ENCODE peak calls at places on chromosomes 6 and 20, in eight cellular contexts. N is activated T-cell treated with anti-CD3 and anti-CD28 coated beads, Interleukin-2, amount 50 U/mL, for 72 hours; L is tibial artery; A is NCI-H1105; G is fibroblast of the aortic adventitia; T is hypothalamus; C is testis; Z is activated CD4-positive, CD25-positive, alpha-beta regulatory T cell. H is an unnamed sample.
A peak's percentile ranks its signal among the peaks of the same experiment; 100 is the strongest.

GRCh38 chr6:13508711-13509705 is 21.6 kb upstream of the GFOD1 start:
- DNase-seq in N (no peak), L (no peak), A (no peak), G (peak; percentile 98), T (no peak), C (no peak), Z (no peak), H (no peak)

GRCh38 chr6:33868143-33868542 is 64.3 kb upstream of the MLN start:
- DNase-seq in N (no peak), L (no peak), A (no peak), G (no peak), T (no peak), C (no peak), Z (no peak), H (no peak)

GRCh38 chr6:107539409-107539808 is 49.5 kb downstream of the SOBP start:
- DNase-seq in N (no peak), L (no peak), A (no peak), G (no peak), T (no peak), C (no peak), Z (no peak), H (no peak)

GRCh38 chr6:7073810-7074525 is 33.8 kb upstream of the RREB1 start:
- DNase-seq in N (peak; percentile 75), L (peak; percentile 55), A (no peak), G (no peak), T (no peak), C (peak; percentile 70), Z (peak; percentile 17), H (no peak)

GRCh38 chr6:38174806-38175495 is 355.4 kb downstream of the ZFAND3 start:
- DNase-seq in N (no peak), L (no peak), A (no peak), G (no peak), T (no peak), C (no peak), Z (no peak), H (no peak)

GRCh38 chr6:168417158-168417557 is 23.8 kb upstream of the SMOC2 start:
- DNase-seq in N (no peak), L (no peak), A (no peak), G (no peak), T (no peak), C (no peak), Z (no peak), H (no peak)

GRCh38 chr20:62136283-62137091 is 6.7 kb downstream of the PSMA7 start:
- DNase-seq in N (peak; percentile 70), L (peak; percentile 70), A (no peak), G (peak; percentile 70), T (peak; percentile 15), C (peak; percentile 81), Z (peak; percentile 9), H (peak; percentile 85)

GRCh38 chr20:39893013-39893685 is 795.9 kb downstream of the MAFB start:
- DNase-seq in N (no peak), L (no peak), A (no peak), G (no peak), T (no peak), C (no peak), Z (no peak), H (no peak)

GRCh38 chr6:6623553-6623952 is 35.0 kb downstream of the LY86 start:
- DNase-seq in N (no peak), L (no peak), A (no peak), G (no peak), T (no peak), C (no peak), Z (no peak), H (no peak)

GRCh38 chr6:37137201-37137880 is 32.6 kb upstream of the PIM1 start:
- DNase-seq in N (peak; percentile 66), L (no peak), A (no peak), G (peak; percentile 96), T (no peak), C (no peak), Z (no peak), H (no peak)

GRCh38 chr20:47790032-47790965 is 5.0 kb upstream of the SULF2 start:
- DNase-seq in N (no peak), L (no peak), A (no peak), G (peak; percentile 93), T (no peak), C (no peak), Z (no peak), H (no peak)

GRCh38 chr20:47802975-47803374 is 17.7 kb upstream of the SULF2 start:
- DNase-seq in N (no peak), L (no peak), A (no peak), G (no peak), T (no peak), C (no peak), Z (no peak), H (no peak)

GRCh38 chr20:49276895-49277785 is 717 bp downstream of the ZNFX1 start:
- DNase-seq in N (peak; percentile 79), L (peak; percentile 38), A (no peak), G (no peak), T (no peak), C (peak; percentile 28), Z (peak; percentile 52), H (peak; percentile 47)

GRCh38 chr6:46144270-46144669 is 14.5 kb downstream of the ENPP4 start:
- DNase-seq in N (no peak), L (no peak), A (no peak), G (no peak), T (no peak), C (no peak), Z (no peak), H (no peak)

GRCh38 chr6:28587746-28588075 is 62.0 kb downstream of the GPX5 start:
- DNase-seq in N (no peak), L (no peak), A (no peak), G (no peak), T (no peak), C (no peak), Z (no peak), H (no peak)

GRCh38 chr20:59566631-59567524 is 37.5 kb upstream of the PHACTR3 start:
- DNase-seq in N (no peak), L (no peak), A (no peak), G (no peak), T (no peak), C (no peak), Z (no peak), H (no peak)

H was measured in NAMALWA.